ENCODE peak calls at places on chromosomes 11 and 22, in seven cellular contexts. F, U, K, Q, L, Z and B are unnamed samples.

GRCh38 chr11:61021661-61022212 is 50.3 kb downstream of the CD6 start:
- DNase-seq in L (no peak), U (no peak), K (peak; percentile 75), Q (peak; percentile 91), Z (no peak), F (no peak), B (peak; percentile 57)

GRCh38 chr22:28949788-28950187 is 66.4 kb downstream of the ZNRF3 start:
- DNase-seq in Q (no peak), F (peak; percentile 33), K (no peak), L (no peak), Z (no peak), U (no peak), B (no peak)

GRCh38 chr11:131811380-131811779 is 441.0 kb downstream of the NTM start:
- DNase-seq in K (no peak), U (no peak), Z (no peak), F (no peak), Q (no peak), L (no peak), B (no peak)

GRCh38 chr11:88494857-88495256 is 157.3 kb upstream of the CTSC start:
- DNase-seq in L (no peak), K (no peak), Z (peak; percentile 35), F (peak; percentile 13), Q (no peak), U (no peak), B (no peak)

GRCh38 chr11:130055637-130056036 is 14.1 kb upstream of the APLP2 start:
- DNase-seq in L (no peak), F (no peak), Z (no peak), U (no peak), K (no peak), Q (no peak), B (no peak)

GRCh38 chr22:20654343-20655208 is 119.3 kb upstream of the SERPIND1 start:
- DNase-seq in K (no peak), L (no peak), U (no peak), Z (no peak), Q (no peak), F (no peak), B (peak; percentile 85)

GRCh38 chr22:34294986-34295385 is 374.7 kb upstream of the LARGE1 start:
- DNase-seq in K (no peak), Q (no peak), L (no peak), F (no peak), U (no peak), Z (no peak), B (no peak)

GRCh38 chr22:48845356-48845936 is 982.2 kb downstream of the BRD1 start:
- DNase-seq in K (no peak), F (no peak), L (no peak), Q (no peak), Z (no peak), U (no peak), B (no peak)

GRCh38 chr11:111691731-111692130 is 74.5 kb downstream of the PPP2R1B start:
- DNase-seq in L (no peak), Q (no peak), F (no peak), Z (no peak), U (no peak), K (no peak), B (no peak)

GRCh38 chr11:1251236-1251770 is 28.4 kb downstream of the MUC5B start:
- DNase-seq in U (no peak), L (no peak), Z (no peak), K (no peak), F (no peak), Q (no peak), B (peak; percentile 48)

GRCh38 chr11:119295178-119295577 is 21.8 kb downstream of the MCAM start:
- DNase-seq in F (peak; percentile 13), Q (no peak), Z (peak; percentile 27), K (no peak), U (no peak), L (no peak), B (no peak)

GRCh38 chr22:48968201-48968959 is 859.3 kb downstream of the BRD1 start:
- DNase-seq in Q (peak; percentile 26), F (peak; percentile 11), U (no peak), Z (no peak), K (peak; percentile 16), L (no peak), B (peak; percentile 24)

GRCh38 chr22:30606455-30607299 is at the start of gene TCN2:
- DNase-seq in Z (peak; percentile 73), K (peak; percentile 86), L (peak; percentile 80), Q (peak; percentile 74), F (peak; percentile 58), U (peak; percentile 73), B (peak; percentile 54)

GRCh38 chr11:32213223-32213622 is 122.3 kb downstream of the RCN1 start:
- DNase-seq in Q (no peak), U (no peak), L (no peak), Z (no peak), F (peak; percentile 41), K (no peak), B (no peak)

GRCh38 chr11:1847006-1847735 is 5.7 kb upstream of the LSP1 start:
- DNase-seq in Z (no peak), F (no peak), U (no peak), K (no peak), L (no peak), Q (no peak), B (peak; percentile 70)

GRCh38 chr11:131491503-131491902 is 121.1 kb downstream of the NTM start:
- DNase-seq in K (no peak), U (no peak), L (no peak), Q (no peak), Z (no peak), F (no peak), B (no peak)

GRCh38 chr11:73990727-73991126 is 8.1 kb upstream of the UCP2 start:
- DNase-seq in Q (no peak), U (no peak), Z (no peak), K (no peak), L (no peak), F (no peak), B (no peak)

GRCh38 chr22:38350444-38351359 is 33.5 kb upstream of the CSNK1E start:
- DNase-seq in F (no peak), L (no peak), Q (peak; percentile 17), K (no peak), Z (no peak), U (no peak), B (no peak)

GRCh38 chr11:107741044-107741823 is 29.4 kb upstream of the SLN start:
- DNase-seq in L (peak; percentile 33), K (peak; percentile 13), Q (no peak), F (peak; percentile 18), Z (peak; percentile 68), U (no peak), B (peak; percentile 6)

GRCh38 chr11:541433-541885 is 4.1 kb downstream of the LRRC56 start:
- DNase-seq in F (no peak), Z (no peak), Q (no peak), U (no peak), L (no peak), K (no peak), B (no peak)

DNA sequence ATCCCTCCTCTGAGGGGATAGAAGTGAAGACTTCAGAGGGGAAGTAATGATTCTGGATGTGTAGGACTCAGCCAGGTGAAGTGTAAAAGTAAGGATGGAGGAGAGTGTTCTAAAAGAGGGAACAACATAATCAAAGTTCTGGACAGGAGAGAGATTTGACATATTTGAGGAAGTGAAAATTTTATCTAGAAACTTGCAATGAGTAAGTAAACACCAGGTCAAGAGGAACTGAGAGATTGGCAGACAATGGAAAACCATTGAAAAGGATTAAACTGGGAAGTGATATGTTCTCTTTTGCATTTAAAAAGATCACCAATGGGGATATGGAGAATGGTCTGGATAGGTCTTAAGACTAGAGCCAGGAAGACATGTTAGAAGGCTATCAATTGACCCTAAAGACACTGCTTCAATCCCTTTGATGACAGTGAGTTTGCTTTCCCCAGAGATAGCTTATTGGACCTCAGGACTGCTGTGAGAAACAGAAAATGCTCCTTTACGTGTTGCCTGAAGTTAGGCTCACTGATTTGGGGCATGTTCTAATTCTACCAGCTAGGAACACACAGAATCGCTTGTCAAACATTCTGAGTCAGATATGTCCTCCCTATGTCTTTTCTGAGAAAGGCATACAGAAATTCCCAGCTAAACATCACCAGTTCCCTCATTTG is 145.1 kb downstream of the MAML2 start:
- DNase-seq in L (no peak), U (no peak), Q (no peak), Z (no peak), F (no peak), K (no peak), B (no peak)
- H3K4me1 ChIP-seq in L (peaks cover 52% of the 10 kb centered on the region), U (peaks cover 7% of the 10 kb centered on the region), Q (peaks cover 12% of the 10 kb centered on the region), Z (no peaks in the 10 kb centered on the region), F (peaks cover 14% of the 10 kb centered on the region), K (peaks cover 7% of the 10 kb centered on the region), B (peaks cover 37% of the 10 kb centered on the region)

DNA sequence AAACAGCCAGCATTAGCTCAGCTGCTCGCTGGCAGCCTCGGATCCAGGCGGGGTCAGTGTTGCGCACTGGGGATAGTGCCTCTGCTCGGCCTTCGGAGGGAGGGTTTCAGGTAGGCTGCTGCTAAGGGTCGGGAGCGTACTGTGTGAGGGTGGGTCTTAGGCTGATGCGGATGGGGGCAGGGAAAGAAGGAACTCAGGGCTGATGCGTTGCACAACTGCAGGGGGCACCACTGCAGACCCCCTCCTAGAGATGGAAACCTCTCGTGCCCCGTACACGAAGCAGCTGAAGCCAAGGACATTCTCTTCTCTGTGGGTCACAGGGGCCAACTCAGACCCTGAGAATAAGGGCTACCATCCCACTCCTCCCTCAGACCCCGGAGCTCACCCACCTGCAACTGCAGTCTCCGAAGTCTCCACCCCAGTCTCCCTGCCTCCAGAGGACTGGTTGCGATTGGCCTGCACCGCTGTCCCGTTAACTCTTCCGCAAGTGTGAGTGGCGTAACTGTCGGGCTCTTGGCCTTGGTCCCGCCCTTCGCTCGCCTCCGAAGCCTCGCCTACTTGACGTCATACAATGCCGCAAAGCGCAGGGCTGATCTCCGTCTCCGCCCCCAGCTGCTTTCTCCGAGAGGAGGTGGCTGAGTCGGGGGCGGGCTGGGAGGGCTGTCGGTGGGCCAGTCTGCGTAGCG is at the start of gene KBTBD3:
- DNase-seq in L (peak; percentile 93), F (peak; percentile 98), K (peak; percentile 99), Z (peak; percentile 99), Q (peak; percentile 99), U (peak; percentile 99), B (peak; percentile 99)
- TF ChIP-seq EP300 in L (no peak), F (no peak), K (peak; percentile 6), Z (no peak), Q (no peak), U (no peak), B (no peak)

DNA sequence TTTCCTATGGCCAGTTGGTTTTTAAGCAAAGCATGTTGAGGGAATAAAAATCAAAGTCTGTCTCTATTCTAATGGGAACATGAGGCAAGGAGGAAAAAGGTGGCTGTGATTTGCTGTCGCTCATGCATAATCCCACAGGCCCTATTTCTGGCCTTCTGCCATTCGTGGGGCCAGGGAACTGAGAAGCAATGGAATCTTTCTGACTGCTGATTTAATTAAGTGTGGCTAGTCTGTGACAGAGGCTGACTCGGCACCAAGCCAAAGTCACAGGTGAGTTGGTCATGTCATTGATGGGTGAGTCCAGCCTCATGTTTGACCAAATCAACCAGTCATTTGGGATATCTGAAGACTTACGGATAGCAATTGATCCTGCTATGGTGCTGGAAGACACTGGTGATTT is 429.3 kb upstream of the CADM1 start:
- DNase-seq in U (no peak), F (no peak), Z (no peak), Q (no peak), K (no peak), L (no peak), B (no peak)
- H3K4me1 ChIP-seq in U (no peaks in the 10 kb centered on the region), F (no peaks in the 10 kb centered on the region), Z (no peaks in the 10 kb centered on the region), Q (no peaks in the 10 kb centered on the region), K (no peaks in the 10 kb centered on the region), L (no peaks in the 10 kb centered on the region), B (peaks cover 19% of the 10 kb centered on the region)

DNA sequence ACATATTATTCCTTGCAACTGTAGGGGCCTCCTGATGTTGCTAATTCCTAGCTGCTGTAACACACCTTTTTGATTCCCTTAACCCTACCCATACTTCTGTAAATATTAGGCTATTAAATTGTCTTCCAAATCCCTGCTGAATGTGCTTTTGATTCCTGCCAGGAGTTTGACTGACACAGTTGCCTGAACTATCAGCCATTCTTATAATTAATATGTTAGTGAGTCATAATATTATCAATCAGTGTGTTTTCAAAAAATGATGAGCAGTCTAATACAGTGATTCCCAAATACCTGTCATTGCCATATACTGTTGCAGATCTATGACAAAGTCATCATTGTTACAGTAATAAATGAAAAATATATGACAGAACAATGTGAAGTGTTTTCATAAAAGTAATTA is 15.9 kb upstream of the FANCF start:
- DNase-seq in F (no peak), K (no peak), U (no peak), Z (no peak), Q (no peak), L (no peak), B (no peak)
- TF ChIP-seq EP300 in F (no peak), K (no peak), U (no peak), Z (no peak), Q (no peak), L (no peak), B (no peak)